ENCODE peak calls at places on chromosomes 12 and 14, in nine cellular contexts. T, L, N, F, G, X, P, Z and O are unnamed samples.

GRCh38 chr12:85057370-85057963 is 21.3 kb downstream of the LRRIQ1 start:
- DNase-seq in T (peak; percentile 51), X (peak; percentile 33), P (peak; percentile 78), Z (peak; percentile 56), N (peak; percentile 46), G (peak; percentile 39), F (peak; percentile 69), L (peak; percentile 69), O (peak; percentile 79)

GRCh38 chr14:90373887-90374286 is 22.9 kb upstream of the CALM1 start:
- DNase-seq in Z (no peak), F (peak; percentile 47), N (no peak), L (no peak), X (peak; percentile 19), G (no peak), P (no peak), T (no peak), O (peak; percentile 67)

GRCh38 chr12:49952396-49953055 is 2.0 kb downstream of the AQP2 start:
- DNase-seq in P (no peak), Z (no peak), N (no peak), G (no peak), T (no peak), L (no peak), F (no peak), X (no peak), O (no peak)

GRCh38 chr14:103857256-103857655 is 9.9 kb upstream of the PPP1R13B start:
- DNase-seq in N (no peak), G (no peak), L (no peak), P (no peak), X (no peak), F (no peak), T (no peak), Z (no peak), O (no peak)

GRCh38 chr14:50813544-50813863 is 17.5 kb downstream of the NIN start:
- DNase-seq in L (no peak), P (no peak), T (no peak), F (no peak), Z (no peak), N (peak; percentile 70), G (no peak), X (no peak), O (no peak)

GRCh38 chr12:123996581-123996980 is 23.6 kb downstream of the ZNF664 start:
- DNase-seq in X (no peak), N (no peak), G (no peak), T (no peak), F (no peak), L (peak; percentile 18), P (no peak), Z (no peak), O (no peak)

GRCh38 chr12:92745874-92746553 is 43.2 kb downstream of the PLEKHG7 start:
- DNase-seq in G (peak; percentile 61), P (no peak), T (peak; percentile 97), L (no peak), N (no peak), Z (no peak), X (peak; percentile 10), F (peak; percentile 23), O (peak; percentile 98)

GRCh38 chr12:78171082-78171481 is 340.4 kb downstream of the NAV3 start:
- DNase-seq in X (no peak), G (no peak), N (no peak), T (no peak), Z (no peak), L (no peak), P (no peak), F (no peak), O (no peak)

GRCh38 chr12:77796775-77797174 is 33.9 kb upstream of the NAV3 start:
- DNase-seq in Z (no peak), P (no peak), F (no peak), X (no peak), L (no peak), G (no peak), T (peak; percentile 41), N (no peak), O (peak; percentile 70)

GRCh38 chr12:81492131-81492720 is 266.9 kb downstream of the PPFIA2 start:
- DNase-seq in L (no peak), N (no peak), T (no peak), Z (no peak), X (no peak), F (peak; percentile 15), P (no peak), G (no peak), O (no peak)

GRCh38 chr14:91354979-91355685 is 62.5 kb downstream of the CCDC88C start:
- DNase-seq in F (no peak), N (peak; percentile 78), G (no peak), Z (peak; percentile 51), X (peak; percentile 75), T (no peak), P (peak; percentile 82), L (peak; percentile 64), O (no peak)

GRCh38 chr12:128795530-128796361 is 28.0 kb downstream of the SLC15A4 start:
- DNase-seq in T (no peak), L (no peak), P (no peak), F (no peak), G (no peak), N (peak; percentile 91), X (no peak), Z (no peak), O (no peak)

GRCh38 chr12:128794661-128795529 is 28.9 kb downstream of the SLC15A4 start:
- DNase-seq in X (no peak), T (no peak), N (peak; percentile 83), F (no peak), Z (no peak), L (no peak), G (no peak), P (no peak), O (no peak)

GRCh38 chr12:128798543-128799341 is 25.0 kb downstream of the SLC15A4 start:
- DNase-seq in Z (no peak), F (no peak), N (no peak), T (no peak), L (no peak), P (no peak), X (no peak), G (no peak), O (peak; percentile 10)

GRCh38 chr12:128797119-128798118 is 26.3 kb downstream of the SLC15A4 start:
- DNase-seq in T (no peak), L (peak; percentile 57), P (no peak), Z (no peak), G (no peak), F (no peak), X (no peak), N (peak; percentile 46), O (peak; percentile 52)

DNA sequence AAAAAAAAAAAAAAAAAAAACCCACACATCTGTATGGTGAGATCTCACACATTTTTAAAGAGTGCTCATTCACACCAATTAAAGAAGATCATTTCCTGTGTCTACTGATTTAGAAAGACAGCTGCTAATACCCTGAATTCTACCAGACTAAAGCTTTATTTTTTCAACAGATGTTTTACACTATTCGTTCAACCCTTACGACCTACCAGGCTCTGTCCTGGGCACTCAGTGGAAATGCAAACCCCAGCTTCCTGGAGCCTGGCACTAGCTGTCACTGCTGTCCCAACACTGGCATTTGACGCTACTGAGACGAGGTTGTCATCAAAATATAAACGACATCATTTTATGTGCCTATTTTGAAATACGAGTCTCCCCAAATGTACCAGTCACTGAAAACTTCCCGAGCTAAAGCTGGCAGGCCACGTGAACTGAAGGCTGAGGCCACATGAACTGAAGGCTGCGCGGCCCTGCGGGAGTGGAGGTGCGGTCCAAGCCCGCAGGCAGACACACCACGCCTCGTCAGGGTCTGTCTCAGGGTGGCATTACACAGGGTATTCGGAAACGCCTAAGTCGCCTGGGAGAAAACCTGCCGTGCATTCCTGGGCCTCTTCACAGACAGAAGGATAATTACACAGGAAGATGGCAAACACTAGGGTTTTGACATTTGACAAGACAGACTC is 27.2 kb downstream of the SLC15A4 start:
- DNase-seq in F (no peak), Z (no peak), X (no peak), G (no peak), L (no peak), N (peak; percentile 82), P (no peak), T (no peak), O (no peak)
- H3K4me1 ChIP-seq in F (no peaks in the 10 kb centered on the region), Z (no peaks in the 10 kb centered on the region), X (no peaks in the 10 kb centered on the region), G (no peaks in the 10 kb centered on the region), L (peaks cover 17% of the 10 kb centered on the region), N (peaks cover 85% of the 10 kb centered on the region), P (no peaks in the 10 kb centered on the region), T (peaks cover 3% of the 10 kb centered on the region), O (peaks cover 29% of the 10 kb centered on the region)

GRCh38 chr12:113935459-113935858 is 30.7 kb downstream of the RBM19 start:
- DNase-seq in G (no peak), P (no peak), X (no peak), N (no peak), T (no peak), L (no peak), F (no peak), Z (no peak), O (no peak)
- TF ChIP-seq EZH2phosphoT487 in G (no peak), P (no peak), X (no peak), N (no peak), T (no peak), L (no peak), F (no peak), Z (no peak), O (no peak)

GRCh38 chr12:12718382-12718761 is 1.2 kb downstream of the CDKN1B start:
- DNase-seq in F (no peak), L (no peak), P (no peak), G (no peak), T (peak; percentile 54), Z (no peak), N (no peak), X (no peak), O (no peak)

GRCh38 chr12:12719496-12719895 is 2.3 kb downstream of the CDKN1B start:
- DNase-seq in X (no peak), G (no peak), N (peak; percentile 53), Z (peak; percentile 64), F (no peak), T (peak; percentile 30), P (no peak), L (no peak), O (peak; percentile 16)

GRCh38 chr12:12720052-12720451 is 2.9 kb downstream of the CDKN1B start:
- DNase-seq in T (peak; percentile 26), X (no peak), L (no peak), P (no peak), N (no peak), F (no peak), Z (peak; percentile 43), G (no peak), O (peak; percentile 10)

GRCh38 chr12:12717586-12718381 is 616 bp downstream of the CDKN1B start:
- DNase-seq in G (no peak), F (peak; percentile 41), L (peak; percentile 57), P (peak; percentile 55), X (peak; percentile 61), T (peak; percentile 60), N (peak; percentile 53), Z (peak; percentile 38), O (peak; percentile 25)

DNA sequence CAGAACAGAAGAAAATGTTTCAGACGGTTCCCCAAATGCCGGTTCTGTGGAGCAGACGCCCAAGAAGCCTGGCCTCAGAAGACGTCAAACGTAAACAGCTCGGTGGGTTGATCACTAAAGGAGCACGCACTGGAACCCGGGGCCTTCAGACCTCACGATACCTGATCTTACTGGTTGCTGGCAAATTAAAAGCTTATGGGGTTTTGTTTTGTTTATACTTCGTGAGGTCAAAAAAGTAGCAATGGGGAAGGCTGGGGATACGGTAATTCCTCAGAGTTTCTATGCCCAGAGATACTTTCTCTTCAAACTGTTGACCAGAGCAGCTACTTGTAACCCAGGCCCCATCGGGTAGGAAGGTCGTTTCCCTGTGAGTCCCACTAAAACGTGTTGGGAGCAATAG is 1.7 kb downstream of the CDKN1B start:
- DNase-seq in Z (peak; percentile 42), X (no peak), F (no peak), T (peak; percentile 60), L (peak; percentile 43), G (no peak), N (peak; percentile 58), P (peak; percentile 28), O (peak; percentile 10)
- H3K4me3 ChIP-seq in Z (peak overlapping the region; percentile 94), X (peak overlapping the region; percentile 67), F (peak overlapping the region; percentile 97), T (peak overlapping the region; percentile 90), L (peak overlapping the region; percentile 98), G (peak overlapping the region; percentile 90), N (peak overlapping the region; percentile 88), P (peak overlapping the region; percentile 98), O (peak overlapping the region; percentile 94)

GRCh38 chr12:112307219-112308062 is 74.8 kb downstream of the HECTD4 start:
- DNase-seq in N (no peak), L (no peak), T (no peak), P (no peak), Z (no peak), G (no peak), F (no peak), X (no peak), O (no peak)
- H3K4me1 ChIP-seq in N (peaks cover 10% of the 10 kb centered on the region), L (no peaks in the 10 kb centered on the region), T (peaks cover 12% of the 10 kb centered on the region), P (peaks cover 8% of the 10 kb centered on the region), Z (no peaks in the 10 kb centered on the region), G (no peaks in the 10 kb centered on the region), F (no peaks in the 10 kb centered on the region), X (peaks cover 6% of the 10 kb centered on the region), O (peaks cover 4% of the 10 kb centered on the region)